ENCODE peak calls at places on chromosomes 4 and X, in six cellular contexts. M is A549, P is stomach, E is dorsolateral prefrontal cortex, J is caudate nucleus, I is pancreas. W is an unnamed sample.
A peak's percentile ranks its signal among the peaks of the same experiment; 100 is the strongest.

GRCh38 chr4:13524504-13525243 is 19.6 kb downstream of the NKX3-2 start:
- DNase-seq in P (no peak), M (no peak), J (no peak), I (no peak), E (no peak), W (no peak)

GRCh38 chr4:11069581-11069980 is 359.1 kb downstream of the HS3ST1 start:
- DNase-seq in M (no peak), J (no peak), P (no peak), I (no peak), E (no peak), W (no peak)

GRCh38 chrX:2967584-2967983 is 38.4 kb upstream of the ARSD start:
- DNase-seq in M (no peak), E (no peak), P (no peak), J (peak; percentile 0), I (no peak), W (no peak)

GRCh38 chrX:21655901-21656586 is 2.1 kb downstream of the KLHL34 start:
- DNase-seq in P (no peak), M (no peak), I (no peak), E (no peak), J (no peak), W (no peak)

GRCh38 chr4:38131371-38132139 is 171.4 kb downstream of the PTTG2 start:
- DNase-seq in I (peak; percentile 32), P (no peak), E (no peak), J (no peak), M (no peak), W (no peak)

GRCh38 chrX:68938244-68939004 is 109.6 kb downstream of the EFNB1 start:
- DNase-seq in E (no peak), M (no peak), I (no peak), J (no peak), P (no peak), W (no peak)

GRCh38 chr4:164977243-164978164 is at the start of gene TRIM61:
- DNase-seq in M (no peak), I (no peak), J (peak; percentile 46), P (no peak), E (peak; percentile 50), W (no peak)

GRCh38 chrX:74519870-74520269 is 94.6 kb downstream of the RLIM start:
- DNase-seq in E (no peak), J (no peak), M (no peak), I (no peak), P (no peak), W (no peak)

GRCh38 chr4:7526929-7527535 is 92.3 kb upstream of the PSAPL1 start:
- DNase-seq in I (no peak), J (no peak), M (no peak), E (no peak), P (no peak), W (no peak)

GRCh38 chrX:154505726-154506125 is 10.3 kb downstream of the FAM3A start:
- DNase-seq in M (no peak), P (no peak), I (no peak), E (no peak), J (no peak), W (no peak)

GRCh38 chr4:84583871-84584373 is 995 bp downstream of the CDS1 start:
- DNase-seq in I (no peak), M (no peak), E (no peak), J (no peak), P (no peak), W (no peak)
- H3K27ac ChIP-seq in I (peak overlapping the region; percentile 88), M (no peak overlapping the region), E (no peak overlapping the region), J (no peak overlapping the region), P (peak overlapping the region; percentile 79), W (no peak overlapping the region)

GRCh38 chr4:146637853-146638800 is 566 bp upstream of the POU4F2 start:
- DNase-seq in P (no peak), M (no peak), E (no peak), J (no peak), I (no peak), W (no peak)
- H3K27ac ChIP-seq in P (no peak overlapping the region), M (no peak overlapping the region), E (no peak overlapping the region), J (no peak overlapping the region), I (no peak overlapping the region), W (no peak overlapping the region)

DNA sequence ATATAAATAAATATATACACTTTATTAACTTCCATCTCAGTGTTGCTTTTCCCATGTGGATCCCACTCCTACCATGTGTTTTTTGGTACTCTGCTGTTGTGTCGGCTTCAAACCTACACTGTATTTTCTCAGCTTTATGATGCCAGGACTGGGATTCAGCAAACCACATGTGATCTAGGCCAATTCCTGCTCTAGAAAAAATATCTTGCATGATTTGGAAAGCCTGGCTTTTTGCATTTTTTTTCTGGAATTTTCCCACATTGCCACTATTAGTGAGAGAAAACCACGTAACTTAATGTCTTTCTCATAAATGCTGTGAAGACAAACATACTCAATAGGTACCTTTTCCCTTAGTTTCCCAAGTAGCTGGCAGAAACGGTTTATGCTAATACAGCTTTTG is 55.9 kb downstream of the POLR2B start:
- DNase-seq in P (no peak), J (no peak), I (no peak), M (no peak), E (no peak), W (no peak)
- H3K27ac ChIP-seq in P (no peak overlapping the region), J (no peak overlapping the region), I (no peak overlapping the region), M (no peak overlapping the region), E (no peak overlapping the region), W (no peak overlapping the region)

DNA sequence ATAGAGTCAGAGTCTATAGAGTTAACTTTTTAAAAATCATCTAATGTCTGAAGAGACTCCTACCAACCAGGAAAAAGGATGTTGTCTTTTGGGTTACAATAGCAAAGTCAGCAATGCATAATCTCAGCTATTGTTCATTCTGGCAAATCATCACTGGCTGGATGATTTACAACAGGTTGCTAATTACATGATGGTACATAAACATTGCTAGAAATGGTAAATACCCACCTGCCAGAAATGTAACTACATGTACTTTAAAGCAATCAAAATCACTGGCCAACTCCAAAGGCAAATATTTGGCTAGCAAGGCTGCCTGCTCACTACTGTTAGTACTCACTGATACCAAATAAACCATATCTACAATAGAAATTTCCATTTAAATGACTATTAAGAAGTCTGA is 91.1 kb downstream of the PPP3CA start:
- DNase-seq in P (peak; percentile 58), M (no peak), I (no peak), J (no peak), E (no peak), W (no peak)
- H3K27ac ChIP-seq in P (peak overlapping the region; percentile 10), M (no peak overlapping the region), I (no peak overlapping the region), J (no peak overlapping the region), E (no peak overlapping the region), W (no peak overlapping the region)

DNA sequence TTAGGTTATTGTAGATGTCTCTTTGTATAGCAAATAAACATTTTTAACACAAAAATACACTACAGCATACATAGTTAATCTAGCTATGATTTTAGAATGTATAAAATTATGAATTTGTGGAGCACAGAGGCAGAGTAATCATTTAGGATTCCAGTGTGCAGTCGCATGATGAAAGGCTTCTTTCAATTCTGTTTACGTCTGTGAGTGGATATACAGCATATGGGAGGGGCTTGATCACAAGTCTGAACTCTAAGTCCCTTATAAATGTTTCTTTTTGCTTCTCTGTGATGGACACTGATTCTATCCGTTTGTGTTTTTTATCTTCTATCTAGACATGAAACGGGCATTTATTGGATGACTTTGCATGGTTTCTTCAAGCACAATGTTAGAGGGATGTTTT is 1239.6 kb upstream of the AGA start:
- DNase-seq in J (no peak), M (no peak), I (no peak), P (no peak), E (no peak), W (no peak)
- H3K27ac ChIP-seq in J (no peak overlapping the region), M (no peak overlapping the region), I (no peak overlapping the region), P (no peak overlapping the region), E (no peak overlapping the region), W (no peak overlapping the region)

GRCh38 chr4:76003015-76003414 is 4.3 kb downstream of the CXCL9 start:
- DNase-seq in J (no peak), I (no peak), E (no peak), M (no peak), P (no peak), W (no peak)
- H3K27ac ChIP-seq in J (no peak overlapping the region), I (no peak overlapping the region), E (no peak overlapping the region), M (no peak overlapping the region), P (no peak overlapping the region), W (no peak overlapping the region)

DNA sequence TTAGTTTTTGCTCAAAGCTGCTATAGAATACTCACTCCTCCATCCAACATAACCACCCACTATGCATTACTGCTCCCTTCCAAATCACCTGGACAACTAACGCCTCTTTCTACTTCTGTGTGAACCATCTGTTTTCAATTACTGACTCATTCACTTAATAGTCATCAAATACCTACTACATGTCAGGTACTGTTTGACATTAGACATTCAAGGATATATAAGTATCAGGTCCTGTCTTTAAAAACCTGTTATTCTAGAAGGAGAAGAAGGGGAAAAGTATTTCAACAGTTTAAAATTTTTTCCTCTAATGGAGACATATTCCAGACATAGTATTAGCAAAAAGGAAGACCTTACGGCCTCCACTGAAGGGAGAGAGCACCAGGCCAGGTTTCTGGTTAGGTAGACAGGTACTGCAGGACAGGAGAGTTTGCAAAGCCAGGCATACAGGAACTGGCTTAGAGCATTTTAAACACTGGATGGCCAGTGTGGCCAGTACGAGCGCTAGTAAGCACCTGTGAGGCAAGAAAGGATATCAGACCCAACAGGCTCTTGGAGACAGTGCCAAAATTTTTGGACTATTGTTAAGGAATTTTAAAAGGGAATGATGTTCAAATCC is 39.0 kb downstream of the SH3RF1 start:
- DNase-seq in E (no peak), I (no peak), J (no peak), P (no peak), M (no peak), W (no peak)
- H3K27ac ChIP-seq in E (no peak overlapping the region), I (no peak overlapping the region), J (no peak overlapping the region), P (no peak overlapping the region), M (no peak overlapping the region), W (no peak overlapping the region)

GRCh38 chrX:51053741-51054140 is 143.2 kb downstream of the BMP15 start:
- DNase-seq in E (no peak), J (no peak), M (no peak), P (no peak), I (no peak), W (no peak)

DNA sequence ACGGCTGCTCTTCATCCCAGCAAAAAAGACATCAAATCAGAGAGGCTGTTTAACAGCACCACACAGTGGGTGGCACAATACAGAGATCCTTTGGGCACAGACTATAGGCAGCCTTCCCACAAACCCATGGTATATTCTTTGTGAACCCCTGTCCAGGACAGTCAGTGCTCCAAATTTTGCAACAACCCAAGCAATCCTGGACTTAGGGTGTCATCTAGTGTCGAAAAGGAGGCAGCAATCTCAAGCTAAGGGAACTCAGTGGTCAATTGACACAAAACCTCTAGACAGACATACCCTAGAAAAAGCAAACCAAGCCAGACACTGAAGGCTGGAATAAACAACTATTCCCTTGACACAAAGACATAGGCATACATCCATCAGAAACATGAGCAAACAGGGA is 137.4 kb downstream of the BMP15 start:
- DNase-seq in J (no peak), M (no peak), I (no peak), P (no peak), E (no peak), W (no peak)
- H3K27ac ChIP-seq in J (no peak overlapping the region), M (no peak overlapping the region), I (no peak overlapping the region), P (no peak overlapping the region), E (no peak overlapping the region), W (no peak overlapping the region)